ENCODE peak calls at places on chromosome 18, in seven cellular contexts. One of them, this sample, is unnamed.

GRCh38 chr18:79866889-79867574 is 69.3 kb downstream of the KCNG2 start:
- DNase-seq in H1: no peak
- DNase-seq in HCT116: no peak
- DNase-seq in K562: no peak
- DNase-seq in SK-N-SH: no peak
- DNase-seq in GM12878: no peak
- DNase-seq in HepG2: no peak
- DNase-seq in this sample: peak

GRCh38 chr18:9852266-9853081 is 33.3 kb upstream of the TXNDC2 start:
- DNase-seq in H1: no peak
- DNase-seq in HCT116: no peak
- DNase-seq in K562: no peak
- DNase-seq in SK-N-SH: no peak
- DNase-seq in GM12878: no peak
- DNase-seq in HepG2: no peak
- DNase-seq in this sample: no peak

GRCh38 chr18:80210312-80211083 is 36.8 kb downstream of the PARD6G start:
- DNase-seq in H1: no peak
- DNase-seq in HCT116: no peak
- DNase-seq in K562: no peak
- DNase-seq in SK-N-SH: no peak
- DNase-seq in GM12878: no peak
- DNase-seq in HepG2: peak
- DNase-seq in this sample: no peak

GRCh38 chr18:73352546-73352945 is 484.8 kb upstream of the NETO1 start:
- DNase-seq in H1: no peak
- DNase-seq in HCT116: no peak
- DNase-seq in K562: no peak
- DNase-seq in SK-N-SH: no peak
- DNase-seq in GM12878: no peak
- DNase-seq in HepG2: no peak
- DNase-seq in this sample: no peak

GRCh38 chr18:68150976-68151375 is 563.9 kb downstream of the TMX3 start:
- DNase-seq in H1: no peak
- DNase-seq in HCT116: no peak
- DNase-seq in K562: no peak
- DNase-seq in SK-N-SH: no peak
- DNase-seq in GM12878: no peak
- DNase-seq in HepG2: no peak
- DNase-seq in this sample: no peak

GRCh38 chr18:23158058-23158457 is 22.8 kb downstream of the CABLES1 start:
- DNase-seq in H1: no peak
- DNase-seq in HCT116: no peak
- DNase-seq in K562: no peak
- DNase-seq in SK-N-SH: no peak
- DNase-seq in GM12878: no peak
- DNase-seq in HepG2: no peak
- DNase-seq in this sample: no peak

GRCh38 chr18:72181241-72181764 is 362.8 kb downstream of the CBLN2 start:
- DNase-seq in H1: no peak
- DNase-seq in HCT116: no peak
- DNase-seq in K562: no peak
- DNase-seq in SK-N-SH: no peak
- DNase-seq in GM12878: peak
- DNase-seq in HepG2: no peak
- DNase-seq in this sample: no peak

GRCh38 chr18:8654482-8655451 is 45.5 kb downstream of the RAB12 start:
- DNase-seq in H1: no peak
- DNase-seq in HCT116: no peak
- DNase-seq in K562: peak
- DNase-seq in SK-N-SH: peak
- DNase-seq in GM12878: no peak
- DNase-seq in HepG2: no peak
- DNase-seq in this sample: peak

GRCh38 chr18:75105551-75106254 is 103.2 kb downstream of the PTGR3 start:
- DNase-seq in H1: no peak
- DNase-seq in HCT116: no peak
- DNase-seq in K562: no peak
- DNase-seq in SK-N-SH: no peak
- DNase-seq in GM12878: no peak
- DNase-seq in HepG2: no peak
- DNase-seq in this sample: no peak

GRCh38 chr18:70319185-70319584 is 30.3 kb downstream of the SOCS6 start:
- DNase-seq in H1: no peak
- DNase-seq in HCT116: no peak
- DNase-seq in K562: no peak
- DNase-seq in SK-N-SH: no peak
- DNase-seq in GM12878: no peak
- DNase-seq in HepG2: no peak
- DNase-seq in this sample: no peak

GRCh38 chr18:25786778-25787177 is 303.6 kb downstream of the SS18 start:
- DNase-seq in H1: no peak
- DNase-seq in HCT116: no peak
- DNase-seq in K562: no peak
- DNase-seq in SK-N-SH: no peak
- DNase-seq in GM12878: no peak
- DNase-seq in HepG2: no peak
- DNase-seq in this sample: no peak

GRCh38 chr18:45844938-45845337 is 19.5 kb downstream of the SIGLEC15 start:
- DNase-seq in H1: no peak
- DNase-seq in HCT116: no peak
- DNase-seq in K562: no peak
- DNase-seq in SK-N-SH: no peak
- DNase-seq in GM12878: no peak
- DNase-seq in HepG2: no peak
- DNase-seq in this sample: no peak

GRCh38 chr18:63783394-63783793 is 8.2 kb downstream of the SERPINB7 start:
- DNase-seq in H1: no peak
- DNase-seq in HCT116: peak
- DNase-seq in K562: no peak
- DNase-seq in SK-N-SH: no peak
- DNase-seq in GM12878: no peak
- DNase-seq in HepG2: no peak
- DNase-seq in this sample: peak

GRCh38 chr18:22391571-22392359 is 25.9 kb downstream of the CTAGE1 start:
- DNase-seq in H1: no peak
- DNase-seq in HCT116: no peak
- DNase-seq in K562: no peak
- DNase-seq in SK-N-SH: peak
- DNase-seq in GM12878: no peak
- DNase-seq in HepG2: no peak
- DNase-seq in this sample: no peak

GRCh38 chr18:62399781-62400308 is 74.7 kb downstream of the TNFRSF11A start:
- DNase-seq in H1: no peak
- DNase-seq in HCT116: no peak
- DNase-seq in K562: no peak
- DNase-seq in SK-N-SH: peak
- DNase-seq in GM12878: no peak
- DNase-seq in HepG2: peak
- DNase-seq in this sample: peak

DNA sequence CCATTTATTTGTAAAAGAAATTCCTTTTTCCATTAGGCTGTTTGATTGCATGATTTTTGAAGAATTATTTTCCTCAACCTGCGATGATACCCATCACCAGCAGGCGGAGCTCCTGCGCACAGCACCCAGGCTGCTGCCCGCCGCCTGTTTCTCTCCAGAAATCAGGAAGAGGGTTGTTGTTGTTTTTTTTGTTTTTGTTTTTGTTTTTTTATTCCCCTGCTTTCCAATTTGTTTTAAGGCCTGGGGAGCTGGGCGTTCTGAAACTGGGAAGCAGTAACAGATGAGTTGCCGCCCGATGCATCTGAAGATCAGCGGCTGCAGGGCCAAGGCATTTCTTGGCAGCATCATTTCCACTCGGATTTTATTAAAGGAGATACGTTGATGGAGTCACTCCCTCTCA is 132.1 kb downstream of the MBP start:
- DNase-seq in H1: no peak
- DNase-seq in HCT116: no peak
- DNase-seq in K562: peak
- DNase-seq in SK-N-SH: peak
- DNase-seq in GM12878: no peak
- DNase-seq in HepG2: no peak
- DNase-seq in this sample: peak
- TF ChIP-seq JUND in H1: no peak
- TF ChIP-seq JUND in HCT116: no peak
- TF ChIP-seq JUND in K562: no peak
- TF ChIP-seq JUND in SK-N-SH: no peak
- TF ChIP-seq JUND in GM12878: no peak
- TF ChIP-seq JUND in HepG2: no peak
- TF ChIP-seq JUND in this sample: no peak

GRCh38 chr18:5987217-5987616 is 91.9 kb upstream of the TMEM200C start:
- DNase-seq in H1: no peak
- DNase-seq in HCT116: no peak
- DNase-seq in K562: no peak
- DNase-seq in SK-N-SH: no peak
- DNase-seq in GM12878: no peak
- DNase-seq in HepG2: no peak
- DNase-seq in this sample: no peak

GRCh38 chr18:5997361-5997760 is 102.0 kb upstream of the TMEM200C start:
- DNase-seq in H1: no peak
- DNase-seq in HCT116: no peak
- DNase-seq in K562: no peak
- DNase-seq in SK-N-SH: no peak
- DNase-seq in GM12878: no peak
- DNase-seq in HepG2: no peak
- DNase-seq in this sample: no peak

GRCh38 chr18:5995626-5996025 is 100.3 kb upstream of the TMEM200C start:
- DNase-seq in H1: no peak
- DNase-seq in HCT116: no peak
- DNase-seq in K562: no peak
- DNase-seq in SK-N-SH: no peak
- DNase-seq in GM12878: no peak
- DNase-seq in HepG2: no peak
- DNase-seq in this sample: no peak

GRCh38 chr18:5993938-5994337 is 98.6 kb upstream of the TMEM200C start:
- DNase-seq in H1: no peak
- DNase-seq in HCT116: no peak
- DNase-seq in K562: no peak
- DNase-seq in SK-N-SH: no peak
- DNase-seq in GM12878: no peak
- DNase-seq in HepG2: no peak
- DNase-seq in this sample: no peak

DNA sequence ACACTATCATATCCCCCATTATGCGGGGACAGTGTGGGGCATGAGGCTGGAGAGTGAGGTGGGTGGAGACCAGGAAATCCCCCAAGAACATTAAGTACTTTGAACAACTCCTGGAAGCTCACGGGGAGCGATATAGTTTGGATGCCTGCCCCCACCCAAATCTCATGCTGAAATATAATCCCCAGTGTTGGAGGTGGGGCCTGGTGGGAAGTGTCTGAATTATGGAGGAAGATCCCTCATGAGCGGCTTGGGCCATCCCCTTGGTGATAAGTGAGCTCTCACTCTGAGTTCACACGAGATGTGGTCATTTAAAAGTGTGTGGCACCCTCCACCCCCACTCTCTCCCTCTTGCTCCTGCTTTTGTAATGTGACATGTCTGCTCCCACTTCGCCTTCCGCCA is 97.1 kb upstream of the TMEM200C start:
- DNase-seq in H1: no peak
- DNase-seq in HCT116: no peak
- DNase-seq in K562: no peak
- DNase-seq in SK-N-SH: no peak
- DNase-seq in GM12878: no peak
- DNase-seq in HepG2: no peak
- DNase-seq in this sample: no peak
- TF ChIP-seq JUND in H1: no peak
- TF ChIP-seq JUND in HCT116: no peak
- TF ChIP-seq JUND in K562: no peak
- TF ChIP-seq JUND in SK-N-SH: no peak
- TF ChIP-seq JUND in GM12878: no peak
- TF ChIP-seq JUND in HepG2: no peak
- TF ChIP-seq JUND in this sample: no peak

DNA sequence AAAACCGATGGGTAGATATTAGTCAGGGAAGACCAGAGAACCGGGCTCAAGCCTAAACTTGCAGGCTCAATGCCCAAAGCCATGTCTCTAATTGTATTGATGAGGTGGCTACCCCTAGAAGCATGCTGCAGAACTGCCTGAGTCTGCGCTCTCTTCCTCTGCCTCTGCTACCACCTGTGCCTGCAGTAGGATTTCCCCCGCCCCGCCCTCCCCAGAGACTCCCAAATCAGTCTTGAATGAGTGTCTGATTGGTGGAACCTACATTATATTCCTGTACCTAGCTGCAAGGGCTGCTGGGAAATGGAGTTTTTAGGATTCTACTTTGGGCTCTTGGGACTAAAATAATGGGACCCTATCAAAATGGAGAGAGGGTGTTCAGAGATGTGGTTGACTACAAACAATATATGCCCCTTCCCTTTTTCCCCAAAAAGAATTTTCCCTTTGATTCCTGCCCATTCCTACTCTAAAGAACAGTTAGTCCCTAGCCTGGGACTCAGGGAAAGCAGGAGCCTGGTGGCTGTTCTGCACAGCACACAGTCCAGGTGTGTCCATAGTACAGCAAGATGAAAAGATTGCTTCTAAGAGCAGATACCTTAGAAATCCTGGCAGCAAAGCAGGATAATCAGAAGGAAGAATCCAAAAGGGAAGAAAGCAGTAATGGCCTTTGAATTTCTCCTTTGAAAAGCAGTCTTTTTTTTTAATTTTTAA is 12.5 kb downstream of the GRP start:
- DNase-seq in H1: peak
- DNase-seq in HCT116: no peak
- DNase-seq in K562: no peak
- DNase-seq in SK-N-SH: no peak
- DNase-seq in GM12878: no peak
- DNase-seq in HepG2: no peak
- DNase-seq in this sample: peak
- TF ChIP-seq JUND in H1: no peak
- TF ChIP-seq JUND in HCT116: no peak
- TF ChIP-seq JUND in K562: no peak
- TF ChIP-seq JUND in SK-N-SH: no peak
- TF ChIP-seq JUND in GM12878: no peak
- TF ChIP-seq JUND in HepG2: no peak
- TF ChIP-seq JUND in this sample: no peak

GRCh38 chr18:47748093-47748796 is 182.2 kb downstream of the SMAD2 start:
- DNase-seq in H1: no peak
- DNase-seq in HCT116: no peak
- DNase-seq in K562: no peak
- DNase-seq in SK-N-SH: no peak
- DNase-seq in GM12878: no peak
- DNase-seq in HepG2: no peak
- DNase-seq in this sample: no peak

GRCh38 chr18:47749195-47749973 is 181.1 kb downstream of the SMAD2 start:
- DNase-seq in H1: peak
- DNase-seq in HCT116: peak
- DNase-seq in K562: peak
- DNase-seq in SK-N-SH: peak
- DNase-seq in GM12878: no peak
- DNase-seq in HepG2: peak
- DNase-seq in this sample: peak

GRCh38 chr18:47747260-47747795 is 183.1 kb downstream of the SMAD2 start:
- DNase-seq in H1: no peak
- DNase-seq in HCT116: no peak
- DNase-seq in K562: no peak
- DNase-seq in SK-N-SH: no peak
- DNase-seq in GM12878: no peak
- DNase-seq in HepG2: no peak
- DNase-seq in this sample: no peak

GRCh38 chr18:47746615-47747014 is 183.8 kb downstream of the SMAD2 start:
- DNase-seq in H1: no peak
- DNase-seq in HCT116: no peak
- DNase-seq in K562: no peak
- DNase-seq in SK-N-SH: no peak
- DNase-seq in GM12878: no peak
- DNase-seq in HepG2: no peak
- DNase-seq in this sample: no peak

GRCh38 chr18:47745227-47745626 is 185.2 kb downstream of the SMAD2 start:
- DNase-seq in H1: no peak
- DNase-seq in HCT116: no peak
- DNase-seq in K562: no peak
- DNase-seq in SK-N-SH: no peak
- DNase-seq in GM12878: no peak
- DNase-seq in HepG2: no peak
- DNase-seq in this sample: no peak
- TF ChIP-seq JUND in H1: no peak
- TF ChIP-seq JUND in HCT116: no peak
- TF ChIP-seq JUND in K562: no peak
- TF ChIP-seq JUND in SK-N-SH: no peak
- TF ChIP-seq JUND in GM12878: no peak
- TF ChIP-seq JUND in HepG2: no peak
- TF ChIP-seq JUND in this sample: no peak

This sample was measured in T47D.